ENCODE peak calls at places on chromosomes 16 and 17, in seven cellular contexts. One of them, this sample, is unnamed.

GRCh38 chr16:80741716-80742115 is 62.7 kb downstream of the CDYL2 start:
- DNase-seq in GM23248: no peak
- DNase-seq in K562: no peak
- DNase-seq in HCT116: no peak
- DNase-seq in astrocyte: no peak
- DNase-seq in GM23338: no peak
- DNase-seq in neural progenitor cell: no peak
- DNase-seq in this sample: no peak

GRCh38 chr16:72996291-72997062 is 51.5 kb downstream of the ZFHX3 start:
- DNase-seq in GM23248: no peak
- DNase-seq in K562: no peak
- DNase-seq in HCT116: no peak
- DNase-seq in astrocyte: no peak
- DNase-seq in GM23338: no peak
- DNase-seq in neural progenitor cell: no peak
- DNase-seq in this sample: no peak

GRCh38 chr16:81860867-81861266 is 81.8 kb downstream of the PLCG2 start:
- DNase-seq in GM23248: no peak
- DNase-seq in K562: no peak
- DNase-seq in HCT116: no peak
- DNase-seq in astrocyte: no peak
- DNase-seq in GM23338: no peak
- DNase-seq in neural progenitor cell: no peak
- DNase-seq in this sample: no peak

GRCh38 chr17:82649501-82650261 is 1.4 kb upstream of the WDR45B start:
- DNase-seq in GM23248: no peak
- DNase-seq in K562: no peak
- DNase-seq in HCT116: no peak
- DNase-seq in astrocyte: no peak
- DNase-seq in GM23338: no peak
- DNase-seq in neural progenitor cell: no peak
- DNase-seq in this sample: no peak

GRCh38 chr17:14815079-14815478 is 450.0 kb downstream of the PMP22 start:
- DNase-seq in GM23248: peak; percentile 36
- DNase-seq in K562: no peak
- DNase-seq in HCT116: no peak
- DNase-seq in astrocyte: no peak
- DNase-seq in GM23338: no peak
- DNase-seq in neural progenitor cell: no peak
- DNase-seq in this sample: peak; percentile 23

GRCh38 chr16:66359012-66359411 is 7.5 kb upstream of the CDH5 start:
- DNase-seq in GM23248: peak; percentile 90
- DNase-seq in K562: no peak
- DNase-seq in HCT116: no peak
- DNase-seq in astrocyte: peak; percentile 66
- DNase-seq in GM23338: no peak
- DNase-seq in neural progenitor cell: no peak
- DNase-seq in this sample: peak; percentile 77

GRCh38 chr17:68433911-68434503 is 23.3 kb downstream of the WIPI1 start:
- DNase-seq in GM23248: no peak
- DNase-seq in K562: no peak
- DNase-seq in HCT116: no peak
- DNase-seq in astrocyte: no peak
- DNase-seq in GM23338: no peak
- DNase-seq in neural progenitor cell: no peak
- DNase-seq in this sample: no peak

GRCh38 chr17:46974086-46974485 is 5.0 kb downstream of the RPRML start:
- DNase-seq in GM23248: no peak
- DNase-seq in K562: no peak
- DNase-seq in HCT116: no peak
- DNase-seq in astrocyte: no peak
- DNase-seq in GM23338: no peak
- DNase-seq in neural progenitor cell: no peak
- DNase-seq in this sample: no peak

GRCh38 chr16:52283581-52284375 is 263.2 kb downstream of the TOX3 start:
- DNase-seq in GM23248: no peak
- DNase-seq in K562: no peak
- DNase-seq in HCT116: no peak
- DNase-seq in astrocyte: no peak
- DNase-seq in GM23338: no peak
- DNase-seq in neural progenitor cell: no peak
- DNase-seq in this sample: no peak

GRCh38 chr17:11823862-11824261 is 173.4 kb downstream of the ZNF18 start:
- DNase-seq in GM23248: no peak
- DNase-seq in K562: no peak
- DNase-seq in HCT116: no peak
- DNase-seq in astrocyte: no peak
- DNase-seq in GM23338: no peak
- DNase-seq in neural progenitor cell: no peak
- DNase-seq in this sample: no peak

GRCh38 chr16:8588703-8589292 is 1.5 kb downstream of the TMEM114 start:
- DNase-seq in GM23248: no peak
- DNase-seq in K562: no peak
- DNase-seq in HCT116: no peak
- DNase-seq in astrocyte: no peak
- DNase-seq in GM23338: peak; percentile 87
- DNase-seq in neural progenitor cell: peak; percentile 71
- DNase-seq in this sample: no peak

GRCh38 chr17:28737770-28738679 is 5.8 kb upstream of the TRAF4 start:
- DNase-seq in GM23248: no peak
- DNase-seq in K562: no peak
- DNase-seq in HCT116: no peak
- DNase-seq in astrocyte: no peak
- DNase-seq in GM23338: no peak
- DNase-seq in neural progenitor cell: no peak
- DNase-seq in this sample: no peak

GRCh38 chr17:44221072-44221861 is 1.8 kb upstream of the UBTF start:
- DNase-seq in GM23248: peak; percentile 90
- DNase-seq in K562: peak; percentile 85
- DNase-seq in HCT116: no peak
- DNase-seq in astrocyte: peak; percentile 81
- DNase-seq in GM23338: peak; percentile 90
- DNase-seq in neural progenitor cell: peak; percentile 92
- DNase-seq in this sample: peak; percentile 86

GRCh38 chr17:33750943-33751701 is 458.0 kb upstream of the ASIC2 start:
- DNase-seq in GM23248: peak; percentile 81
- DNase-seq in K562: peak; percentile 65
- DNase-seq in HCT116: peak; percentile 7
- DNase-seq in astrocyte: peak; percentile 25
- DNase-seq in GM23338: peak; percentile 93
- DNase-seq in neural progenitor cell: peak; percentile 79
- DNase-seq in this sample: peak; percentile 41

GRCh38 chr17:74759941-74760340 is 11.5 kb downstream of the NHERF1 start:
- DNase-seq in GM23248: no peak
- DNase-seq in K562: peak; percentile 46
- DNase-seq in HCT116: no peak
- DNase-seq in astrocyte: no peak
- DNase-seq in GM23338: peak; percentile 54
- DNase-seq in neural progenitor cell: peak; percentile 69
- DNase-seq in this sample: no peak

GRCh38 chr17:44112284-44113280 is 10.9 kb downstream of the HDAC5 start:
- DNase-seq in GM23248: no peak
- DNase-seq in K562: peak; percentile 46
- DNase-seq in HCT116: no peak
- DNase-seq in astrocyte: no peak
- DNase-seq in GM23338: no peak
- DNase-seq in neural progenitor cell: no peak
- DNase-seq in this sample: no peak

GRCh38 chr17:72603346-72604242 is 482.8 kb downstream of the SOX9 start:
- DNase-seq in GM23248: peak; percentile 76
- DNase-seq in K562: no peak
- DNase-seq in HCT116: no peak
- DNase-seq in astrocyte: peak; percentile 95
- DNase-seq in GM23338: no peak
- DNase-seq in neural progenitor cell: no peak
- DNase-seq in this sample: peak; percentile 63

GRCh38 chr17:28748852-28749515 is 5.2 kb downstream of the TRAF4 start:
- DNase-seq in GM23248: no peak
- DNase-seq in K562: no peak
- DNase-seq in HCT116: no peak
- DNase-seq in astrocyte: no peak
- DNase-seq in GM23338: no peak
- DNase-seq in neural progenitor cell: no peak
- DNase-seq in this sample: no peak

GRCh38 chr17:1491406-1492248 is 859 bp downstream of the MYO1C start:
- DNase-seq in GM23248: peak; percentile 84
- DNase-seq in K562: peak; percentile 68
- DNase-seq in HCT116: no peak
- DNase-seq in astrocyte: no peak
- DNase-seq in GM23338: peak; percentile 44
- DNase-seq in neural progenitor cell: peak; percentile 77
- DNase-seq in this sample: peak; percentile 53

GRCh38 chr16:70342016-70342415 is 4.7 kb upstream of the DDX19A start:
- DNase-seq in GM23248: no peak
- DNase-seq in K562: peak; percentile 13
- DNase-seq in HCT116: no peak
- DNase-seq in astrocyte: no peak
- DNase-seq in GM23338: peak; percentile 37
- DNase-seq in neural progenitor cell: no peak
- DNase-seq in this sample: no peak

GRCh38 chr17:3378321-3378720 is 7.8 kb downstream of the OR3A2 start:
- DNase-seq in GM23248: no peak
- DNase-seq in K562: no peak
- DNase-seq in HCT116: no peak
- DNase-seq in astrocyte: no peak
- DNase-seq in GM23338: no peak
- DNase-seq in neural progenitor cell: no peak
- DNase-seq in this sample: no peak

GRCh38 chr17:79082311-79083190 is 7.9 kb downstream of the ENGASE start:
- DNase-seq in GM23248: peak; percentile 54
- DNase-seq in K562: peak; percentile 66
- DNase-seq in HCT116: peak; percentile 22
- DNase-seq in astrocyte: no peak
- DNase-seq in GM23338: peak; percentile 78
- DNase-seq in neural progenitor cell: peak; percentile 76
- DNase-seq in this sample: no peak

GRCh38 chr17:61338000-61338864 is 61.4 kb upstream of the TBX2 start:
- DNase-seq in GM23248: peak; percentile 95
- DNase-seq in K562: no peak
- DNase-seq in HCT116: peak; percentile 84
- DNase-seq in astrocyte: peak; percentile 84
- DNase-seq in GM23338: no peak
- DNase-seq in neural progenitor cell: no peak
- DNase-seq in this sample: peak; percentile 89

GRCh38 chr16:17508303-17508702 is 37.5 kb upstream of the XYLT1 start:
- DNase-seq in GM23248: no peak
- DNase-seq in K562: no peak
- DNase-seq in HCT116: no peak
- DNase-seq in astrocyte: no peak
- DNase-seq in GM23338: no peak
- DNase-seq in neural progenitor cell: no peak
- DNase-seq in this sample: no peak

DNA sequence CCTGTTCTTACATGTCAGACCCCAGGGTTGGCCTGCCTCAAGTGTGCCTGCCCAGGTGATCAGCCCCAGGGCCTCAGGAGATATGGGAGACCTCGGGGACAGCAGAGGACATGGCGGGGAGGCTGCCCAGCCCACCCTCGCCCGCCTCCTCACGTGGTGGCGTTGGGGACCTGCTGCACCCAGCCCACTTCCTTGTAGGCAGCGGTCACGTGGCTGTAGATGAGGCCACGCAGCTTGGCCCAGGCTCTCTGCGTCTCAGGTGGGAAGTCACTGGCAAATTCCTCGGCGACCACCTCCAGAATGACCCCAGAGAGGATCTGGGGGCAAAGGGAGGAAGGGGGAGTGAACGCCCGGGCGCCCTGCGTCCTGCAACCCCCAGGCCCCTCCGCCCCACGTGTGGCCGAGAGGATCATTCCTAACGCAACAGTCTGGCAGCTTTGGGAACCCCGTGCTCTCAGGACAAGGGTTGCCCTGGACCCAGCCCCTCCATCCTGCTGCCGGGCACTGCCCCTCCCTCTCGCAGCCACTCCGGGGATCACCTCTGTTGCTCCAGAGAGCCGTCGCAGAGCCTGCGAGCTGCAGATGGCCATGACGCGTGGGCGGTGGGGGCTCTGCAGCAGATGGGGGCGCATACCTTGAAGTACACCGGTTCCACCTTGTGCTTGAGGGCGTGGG is 6.5 kb downstream of the CYGB start:
- DNase-seq in GM23248: no peak
- DNase-seq in K562: no peak
- DNase-seq in HCT116: no peak
- DNase-seq in astrocyte: no peak
- DNase-seq in GM23338: no peak
- DNase-seq in neural progenitor cell: no peak
- DNase-seq in this sample: no peak
- H3K4me3 ChIP-seq in GM23248: no peak overlapping the region
- H3K4me3 ChIP-seq in K562: no peak overlapping the region
- H3K4me3 ChIP-seq in HCT116: no peak overlapping the region
- H3K4me3 ChIP-seq in astrocyte: no peak overlapping the region
- H3K4me3 ChIP-seq in GM23338: no peak overlapping the region
- H3K4me3 ChIP-seq in neural progenitor cell: no peak overlapping the region
- H3K4me3 ChIP-seq in this sample: no peak overlapping the region

GRCh38 chr17:66964930-66965800 is 658 bp downstream of the CACNG4 start:
- DNase-seq in GM23248: no peak
- DNase-seq in K562: no peak
- DNase-seq in HCT116: no peak
- DNase-seq in astrocyte: no peak
- DNase-seq in GM23338: peak; percentile 82
- DNase-seq in neural progenitor cell: peak; percentile 74
- DNase-seq in this sample: no peak
- TF ChIP-seq EZH2 in GM23248: no peak
- TF ChIP-seq EZH2 in K562: no peak
- TF ChIP-seq EZH2 in HCT116: no peak
- TF ChIP-seq EZH2 in astrocyte: peak; percentile 54
- TF ChIP-seq EZH2 in GM23338: no peak
- TF ChIP-seq EZH2 in neural progenitor cell: no peak
- TF ChIP-seq EZH2 in this sample: peak; percentile 100

GRCh38 chr17:32189343-32189742 is 47.0 kb downstream of the RHOT1 start:
- DNase-seq in GM23248: no peak
- DNase-seq in K562: no peak
- DNase-seq in HCT116: no peak
- DNase-seq in astrocyte: no peak
- DNase-seq in GM23338: no peak
- DNase-seq in neural progenitor cell: no peak
- DNase-seq in this sample: no peak
- H3K4me3 ChIP-seq in GM23248: no peak overlapping the region
- H3K4me3 ChIP-seq in K562: no peak overlapping the region
- H3K4me3 ChIP-seq in HCT116: no peak overlapping the region
- H3K4me3 ChIP-seq in astrocyte: no peak overlapping the region
- H3K4me3 ChIP-seq in GM23338: no peak overlapping the region
- H3K4me3 ChIP-seq in neural progenitor cell: no peak overlapping the region
- H3K4me3 ChIP-seq in this sample: no peak overlapping the region

GRCh38 chr16:55779391-55780094 is 53.4 kb downstream of the CES1 start:
- DNase-seq in GM23248: no peak
- DNase-seq in K562: no peak
- DNase-seq in HCT116: no peak
- DNase-seq in astrocyte: no peak
- DNase-seq in GM23338: no peak
- DNase-seq in neural progenitor cell: peak; percentile 23
- DNase-seq in this sample: no peak

GRCh38 chr16:55773859-55774549 is 58.9 kb downstream of the CES1 start:
- DNase-seq in GM23248: peak; percentile 55
- DNase-seq in K562: no peak
- DNase-seq in HCT116: no peak
- DNase-seq in astrocyte: no peak
- DNase-seq in GM23338: no peak
- DNase-seq in neural progenitor cell: no peak
- DNase-seq in this sample: no peak

GRCh38 chr16:55775857-55776256 is 57.0 kb downstream of the CES1 start:
- DNase-seq in GM23248: no peak
- DNase-seq in K562: no peak
- DNase-seq in HCT116: no peak
- DNase-seq in astrocyte: no peak
- DNase-seq in GM23338: no peak
- DNase-seq in neural progenitor cell: no peak
- DNase-seq in this sample: no peak

GRCh38 chr16:55778718-55779117 is 54.2 kb downstream of the CES1 start:
- DNase-seq in GM23248: no peak
- DNase-seq in K562: no peak
- DNase-seq in HCT116: no peak
- DNase-seq in astrocyte: no peak
- DNase-seq in GM23338: no peak
- DNase-seq in neural progenitor cell: no peak
- DNase-seq in this sample: no peak
- TF ChIP-seq EZH2 in GM23248: no peak
- TF ChIP-seq EZH2 in K562: no peak
- TF ChIP-seq EZH2 in HCT116: no peak
- TF ChIP-seq EZH2 in astrocyte: no peak
- TF ChIP-seq EZH2 in GM23338: no peak
- TF ChIP-seq EZH2 in neural progenitor cell: no peak
- TF ChIP-seq EZH2 in this sample: no peak